ENCODE peak calls at places on chromosomes 1 and 21, in five cellular contexts. X, E, O, R and I are unnamed samples. For H3K27me3, the result is how much of the 10 kb centered on the place peaks cover.

GRCh38 chr1:178434360-178434759 is 62.4 kb downstream of the CLEC20A start:
- DNase-seq in X (no peak), E (no peak), O (no peak), R (no peak), I (no peak)

GRCh38 chr1:154323493-154323892 is 1.8 kb upstream of the ATP8B2 start:
- DNase-seq in X (no peak), E (no peak), O (no peak), R (no peak), I (no peak)

GRCh38 chr21:42317826-42318746 is 2.9 kb upstream of the TFF3 start:
- DNase-seq in X (no peak), E (no peak), O (peak), R (no peak), I (no peak)

GRCh38 chr1:116268211-116268610 is 104.8 kb upstream of the ATP1A1 start:
- DNase-seq in X (no peak), E (no peak), O (no peak), R (no peak), I (peak)

GRCh38 chr1:91608876-91609275 is 108.2 kb downstream of the CDC7 start:
- DNase-seq in X (no peak), E (peak), O (no peak), R (no peak), I (no peak)

GRCh38 chr21:26709090-26709489 is 136.0 kb upstream of the CYYR1 start:
- DNase-seq in X (no peak), E (no peak), O (no peak), R (no peak), I (no peak)

GRCh38 chr1:1157914-1158710 is 15.6 kb upstream of the TTLL10 start:
- DNase-seq in X (peak), E (no peak), O (peak), R (no peak), I (peak)

GRCh38 chr1:220526294-220526693 is 1.6 kb upstream of the MARK1 start:
- DNase-seq in X (no peak), E (no peak), O (no peak), R (no peak), I (no peak)

GRCh38 chr21:25273945-25274344 is 333.3 kb downstream of the MRPL39 start:
- DNase-seq in X (no peak), E (no peak), O (no peak), R (no peak), I (no peak)

GRCh38 chr1:65075123-65075976 is 72.7 kb upstream of the AK4 start:
- DNase-seq in X (peak), E (no peak), O (peak), R (peak), I (no peak)

GRCh38 chr1:47407481-47407880 is 8.6 kb upstream of the FOXE3 start:
- DNase-seq in X (no peak), E (no peak), O (no peak), R (no peak), I (no peak)

GRCh38 chr1:190478193-190479007 is 736 bp upstream of the BRINP3 start:
- DNase-seq in X (peak), E (no peak), O (no peak), R (no peak), I (peak)

GRCh38 chr1:1183221-1183747 is 9.6 kb downstream of the TTLL10 start:
- DNase-seq in X (no peak), E (no peak), O (no peak), R (no peak), I (peak)

GRCh38 chr1:15187175-15187810 is 33.7 kb downstream of the TMEM51 start:
- DNase-seq in X (no peak), E (no peak), O (no peak), R (no peak), I (no peak)

GRCh38 chr1:235075121-235075954 is 53.3 kb downstream of the TOMM20 start:
- DNase-seq in X (peak), E (peak), O (peak), R (peak), I (peak)

GRCh38 chr1:195933816-195934215 is 674.4 kb downstream of the KCNT2 start:
- DNase-seq in X (no peak), E (no peak), O (no peak), R (no peak), I (no peak)

GRCh38 chr21:38948377-38948776 is 142.6 kb downstream of the ETS2 start:
- DNase-seq in X (no peak), E (no peak), O (no peak), R (no peak), I (no peak)

DNA sequence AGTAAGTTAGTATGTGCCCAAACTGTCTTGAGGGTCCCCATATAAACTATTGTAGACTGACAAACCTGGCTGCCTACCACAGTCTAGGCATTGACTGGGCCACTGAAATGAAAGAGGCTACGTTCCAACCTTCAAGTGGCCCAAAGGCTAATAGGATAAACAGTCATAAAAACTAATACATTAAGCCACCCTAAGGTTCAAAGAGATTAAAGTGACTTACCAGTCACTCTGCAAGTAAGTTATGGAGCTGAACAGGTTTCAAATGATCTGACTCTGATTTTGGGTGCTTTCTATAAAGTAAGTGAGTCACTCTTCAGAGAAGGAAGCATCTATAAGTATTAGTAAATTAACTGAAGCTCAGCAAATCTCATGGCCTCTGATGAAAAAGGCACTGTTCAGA is 38.0 kb downstream of the PLPP3 start:
- DNase-seq in X (no peak), E (no peak), O (no peak), R (no peak), I (no peak)
- H3K27me3 ChIP-seq in X (under half), E (under half), O (under half), R (under half), I (under half)

DNA sequence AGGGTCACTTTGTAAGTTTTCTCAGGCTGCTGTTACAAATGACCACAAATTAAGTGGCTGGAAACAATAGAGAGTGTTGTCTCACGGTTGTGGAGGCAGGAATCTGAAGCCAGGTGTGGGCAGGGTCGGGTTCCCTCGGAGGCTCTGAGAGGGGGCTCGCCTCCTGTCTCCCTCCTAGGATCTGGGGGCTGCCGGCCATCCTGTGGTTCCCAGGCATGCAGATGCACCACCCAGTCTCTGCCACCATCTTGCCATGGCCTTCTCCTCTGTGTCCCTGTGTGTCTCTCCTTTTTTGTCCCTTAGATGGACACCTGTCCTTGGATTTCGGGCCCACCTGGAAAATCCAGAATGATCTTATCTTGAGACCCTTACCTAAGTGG is 4.8 kb downstream of the TP73 start:
- DNase-seq in X (no peak), E (no peak), O (no peak), R (no peak), I (no peak)
- H3K27me3 ChIP-seq in X (under half), E (half or more), O (under half), R (under half), I (under half)

GRCh38 chr1:75273110-75273509 is 138.9 kb downstream of the LHX8 start:
- DNase-seq in X (no peak), E (no peak), O (no peak), R (no peak), I (no peak)

GRCh38 chr1:75275107-75275506 is 140.9 kb downstream of the LHX8 start:
- DNase-seq in X (no peak), E (no peak), O (no peak), R (no peak), I (no peak)

GRCh38 chr1:75276385-75276784 is 142.2 kb downstream of the LHX8 start:
- DNase-seq in X (no peak), E (no peak), O (no peak), R (no peak), I (no peak)
- H3K27me3 ChIP-seq in X (under half), E (under half), O (under half), R (under half), I (under half)

GRCh38 chr1:39268906-39269305 is 64.4 kb downstream of the MACF1 start:
- DNase-seq in X (no peak), E (no peak), O (no peak), R (no peak), I (no peak)
- H3K27me3 ChIP-seq in X (under half), E (under half), O (under half), R (under half), I (under half)

DNA sequence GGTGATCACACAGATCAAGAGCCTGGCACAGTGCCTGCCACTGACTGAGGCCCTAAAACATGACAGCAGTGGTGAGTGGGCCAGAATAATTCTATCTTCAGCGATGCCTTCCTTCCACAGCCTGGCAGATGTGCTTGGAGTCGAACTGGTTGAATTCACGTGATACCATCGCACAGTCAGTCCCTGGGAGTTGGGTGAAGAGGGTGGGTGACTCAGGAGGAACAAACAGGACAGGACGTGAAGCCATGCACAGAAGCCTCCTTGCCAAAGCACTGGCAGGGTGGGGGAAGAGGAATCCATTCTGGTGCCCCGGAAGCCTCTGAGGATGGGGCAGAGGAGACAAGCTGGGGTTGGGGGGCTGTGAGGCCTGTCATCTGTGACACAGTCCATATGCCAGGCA is 80.3 kb upstream of the WNT4 start:
- DNase-seq in X (no peak), E (no peak), O (no peak), R (no peak), I (no peak)
- H3K27me3 ChIP-seq in X (under half), E (under half), O (under half), R (under half), I (under half)

GRCh38 chr1:12656575-12656974 is 12.7 kb downstream of the AADACL4 start:
- DNase-seq in X (no peak), E (no peak), O (no peak), R (no peak), I (no peak)
- H3K27me3 ChIP-seq in X (under half), E (under half), O (under half), R (under half), I (under half)

GRCh38 chr1:18635070-18635577 is 4.5 kb downstream of the PAX7 start:
- DNase-seq in X (no peak), E (no peak), O (no peak), R (no peak), I (no peak)
- H3K27me3 ChIP-seq in X (half or more), E (half or more), O (under half), R (half or more), I (under half)

DNA sequence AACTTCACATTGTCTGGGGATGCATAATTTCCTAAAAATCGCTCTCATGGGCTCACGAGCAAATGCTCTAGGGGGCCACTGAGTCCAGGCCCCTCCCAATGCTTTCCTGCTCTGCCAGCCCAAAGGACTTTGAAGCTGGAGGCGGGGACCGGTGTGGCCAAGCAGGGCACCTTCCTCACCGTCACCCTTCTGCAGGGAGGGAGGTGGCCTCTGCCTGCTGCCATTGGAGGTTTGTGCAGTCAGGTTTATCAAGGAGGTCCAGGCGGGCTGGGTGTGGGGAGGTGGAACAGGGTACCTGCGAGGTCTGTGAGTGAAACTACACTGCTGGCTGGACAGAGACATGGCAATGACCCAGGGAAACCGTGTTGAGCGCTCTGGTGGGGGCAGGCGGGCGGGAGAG is 58.1 kb upstream of the TRAPPC10 start:
- DNase-seq in X (no peak), E (no peak), O (no peak), R (no peak), I (no peak)
- H3K27me3 ChIP-seq in X (under half), E (under half), O (under half), R (under half), I (under half)